ENCODE peak calls at places on chromosomes 2 and 18, in six cellular contexts. R is MCF 10A; Z is cardiac fibroblast; A is HT-29; W is stimulated activated CD8-positive, alpha-beta memory T cell treated with anti-CD3 and anti-CD28 coated beads, Interleukin-12 subunit alpha, Interleukin-12 subunit beta, amount 100 ng/mL, for 4 hours; V is stimulated activated CD4-positive, alpha-beta T cell treated with anti-CD3 and anti-CD28 coated beads, Interleukin-1b, Interleukin-23, amount 100 ng/mL, for 4 hours. Y is an unnamed sample.

GRCh38 chr2:19355931-19356544 is 2.4 kb downstream of the OSR1 start:
- DNase-seq in R (no peak), V (no peak), Z (peak), A (no peak), W (no peak), Y (peak)

GRCh38 chr2:148876190-148876588 is 1.2 kb downstream of the KIF5C start:
- DNase-seq in R (no peak), V (no peak), W (no peak), A (no peak), Z (no peak), Y (no peak)

GRCh38 chr2:24049485-24050021 is at the start of gene FKBP1B:
- DNase-seq in R (peak), V (peak), Z (peak), W (peak), A (no peak), Y (peak)

GRCh38 chr18:60935046-60935445 is 398.2 kb upstream of the CDH20 start:
- DNase-seq in Z (no peak), A (no peak), W (no peak), V (no peak), R (no peak), Y (peak)

GRCh38 chr2:3349211-3349693 is 28.4 kb downstream of the EIPR1 start:
- DNase-seq in V (no peak), R (no peak), W (no peak), Z (peak), A (no peak), Y (peak)

GRCh38 chr2:240134466-240134865 is 1.6 kb downstream of the COPS9 start:
- DNase-seq in W (no peak), A (no peak), R (no peak), V (no peak), Z (no peak), Y (no peak)

GRCh38 chr2:144426981-144427479 is 92.9 kb downstream of the ZEB2 start:
- DNase-seq in W (no peak), A (no peak), V (no peak), Z (peak), R (peak), Y (peak)

GRCh38 chr2:144520718-144521487 is 984 bp upstream of the ZEB2 start:
- DNase-seq in Z (peak), R (no peak), W (no peak), V (no peak), A (no peak), Y (peak)

GRCh38 chr2:164852086-164852485 is 10.5 kb upstream of the COBLL1 start:
- DNase-seq in Z (no peak), W (no peak), R (no peak), A (no peak), V (no peak), Y (no peak)

GRCh38 chr2:234243871-234244565 is 193.5 kb downstream of the SPP2 start:
- DNase-seq in V (no peak), R (peak), A (no peak), Z (no peak), W (no peak), Y (peak)

GRCh38 chr18:39325973-39326372 is 1760.4 kb upstream of the CELF4 start:
- DNase-seq in W (no peak), Z (no peak), R (no peak), A (no peak), V (no peak), Y (no peak)

GRCh38 chr2:218465987-218466633 is 47.2 kb downstream of the VIL1 start:
- DNase-seq in R (peak), W (no peak), V (no peak), A (peak), Z (peak), Y (peak)

GRCh38 chr2:1727101-1727771 is 17.1 kb downstream of the PXDN start:
- DNase-seq in A (no peak), V (no peak), R (no peak), Z (peak), W (no peak), Y (peak)

GRCh38 chr2:102061962-102062795 is 70.4 kb downstream of the IL1R2 start:
- DNase-seq in W (no peak), R (no peak), V (no peak), Z (peak), A (no peak), Y (peak)

GRCh38 chr18:57561728-57562423 is 24.6 kb downstream of the FECH start:
- DNase-seq in W (no peak), R (peak), V (peak), Z (peak), A (peak), Y (peak)

GRCh38 chr18:43780782-43781340 is 503.6 kb upstream of the SYT4 start:
- DNase-seq in R (peak), W (no peak), V (no peak), Z (peak), A (no peak), Y (peak)

GRCh38 chr18:30889582-30890301 is 152.8 kb downstream of the DSC3 start:
- DNase-seq in A (peak), W (no peak), V (no peak), R (peak), Z (peak), Y (no peak)

GRCh38 chr2:235078182-235078581 is 126.4 kb downstream of the SH3BP4 start:
- DNase-seq in A (no peak), W (no peak), Z (no peak), R (no peak), V (no peak), Y (no peak)

GRCh38 chr2:61995515-61995914 is 90.0 kb downstream of the COMMD1 start:
- DNase-seq in W (no peak), Z (no peak), R (no peak), V (no peak), A (no peak), Y (no peak)

GRCh38 chr2:29336334-29336733 is 221.1 kb downstream of the CLIP4 start:
- DNase-seq in W (no peak), A (no peak), R (no peak), Z (no peak), V (no peak), Y (no peak)

GRCh38 chr2:218852911-218853667 is 6.5 kb upstream of the WNT6 start:
- DNase-seq in R (peak), W (peak), A (peak), V (peak), Z (peak), Y (peak)

GRCh38 chr2:122481717-122482116 is 726.3 kb downstream of the TSN start:
- DNase-seq in V (no peak), W (no peak), A (no peak), R (no peak), Z (peak), Y (no peak)

GRCh38 chr2:41294331-41294730 is 753.5 kb upstream of the PKDCC start:
- DNase-seq in Z (no peak), A (no peak), W (no peak), R (no peak), V (no peak), Y (no peak)

GRCh38 chr18:79385326-79385725 is 10.4 kb upstream of the NFATC1 start:
- DNase-seq in V (no peak), Z (no peak), W (no peak), A (no peak), R (no peak), Y (no peak)

GRCh38 chr18:24839991-24840390 is 379.6 kb downstream of the HRH4 start:
- DNase-seq in W (no peak), A (no peak), Z (no peak), R (no peak), V (no peak), Y (no peak)

GRCh38 chr2:211447545-211447944 is 891.1 kb downstream of the CPS1 start:
- DNase-seq in V (no peak), W (no peak), R (no peak), A (no peak), Z (no peak), Y (no peak)

GRCh38 chr2:4190548-4190947 is 487.2 kb downstream of the DCDC2C start:
- DNase-seq in V (no peak), A (no peak), W (no peak), R (peak), Z (no peak), Y (no peak)

Y was measured in fibroblast of the aortic adventitia.